ENCODE peak calls at places on chromosomes 4 and X, in ten cellular contexts. L, Y, P, Z, B, H, X, W, N and O are unnamed samples.

GRCh38 chr4:134700251-134700650 is 498.7 kb upstream of the PABPC4L start:
- DNase-seq in L (no peak), Y (no peak), P (no peak), Z (no peak), B (no peak), H (no peak), X (no peak), W (no peak), N (no peak), O (no peak)

GRCh38 chrX:135295238-135295943 is 13.9 kb upstream of the ETDC start:
- DNase-seq in L (peak), Y (peak), P (peak), Z (peak), B (no peak), H (no peak), X (peak), W (peak), N (peak), O (peak)

GRCh38 chr4:115110191-115111166 is 2.9 kb downstream of the NDST4 start:
- DNase-seq in L (no peak), Y (no peak), P (no peak), Z (no peak), B (no peak), H (no peak), X (no peak), W (no peak), N (no peak), O (no peak)

GRCh38 chr4:8283631-8284121 is 14.1 kb downstream of the HTRA3 start:
- DNase-seq in L (no peak), Y (no peak), P (no peak), Z (no peak), B (no peak), H (no peak), X (no peak), W (no peak), N (no peak), O (no peak)

GRCh38 chrX:698246-698645 is 67.7 kb downstream of the SHOX start:
- DNase-seq in L (no peak), Y (no peak), P (no peak), Z (no peak), B (no peak), H (no peak), X (peak), W (no peak), N (no peak), O (no peak)

GRCh38 chrX:111270339-111270738 is at the start of gene CAPN6:
- DNase-seq in L (no peak), Y (peak), P (no peak), Z (peak), B (no peak), H (peak), X (peak), W (peak), N (no peak), O (no peak)

GRCh38 chr4:8370835-8371234 is 69.7 kb downstream of the ACOX3 start:
- DNase-seq in L (no peak), Y (no peak), P (peak), Z (no peak), B (no peak), H (no peak), X (no peak), W (peak), N (no peak), O (no peak)

GRCh38 chr4:150265806-150266205 is 187.6 kb downstream of the DCLK2 start:
- DNase-seq in L (no peak), Y (no peak), P (no peak), Z (no peak), B (no peak), H (no peak), X (peak), W (no peak), N (no peak), O (no peak)

DNA sequence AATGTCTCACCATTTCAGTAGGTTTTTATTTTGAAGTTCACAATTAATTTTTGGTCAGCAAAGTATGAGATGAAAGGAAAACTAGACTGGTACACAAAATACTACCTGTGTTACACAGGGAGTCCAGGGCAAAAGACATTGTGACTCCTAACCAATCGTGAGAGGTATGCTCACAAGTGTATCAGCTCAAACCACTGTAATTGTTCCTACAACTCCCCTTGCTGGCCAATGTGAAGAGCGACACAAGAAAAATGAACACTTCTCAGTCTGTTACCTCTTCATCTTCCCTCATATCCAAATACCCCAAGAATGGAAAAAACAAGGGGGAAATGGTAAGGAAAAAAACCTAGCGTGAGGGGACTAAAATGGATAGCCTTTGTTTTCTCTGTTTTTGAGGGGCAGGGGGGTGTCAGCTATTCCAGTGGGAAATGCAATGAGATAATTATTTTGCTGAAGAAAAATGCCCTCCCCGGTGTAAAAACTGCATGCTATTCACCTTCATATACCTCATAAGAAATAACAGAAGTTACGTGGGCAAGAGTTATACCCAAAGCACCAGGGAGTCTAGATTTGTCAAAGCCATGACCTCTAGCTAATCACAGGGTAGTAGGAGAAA is 30.6 kb upstream of the NSUN7 start:
- DNase-seq in L (no peak), Y (peak), P (no peak), Z (peak), B (no peak), H (peak), X (peak), W (no peak), N (peak), O (peak)
- TF ChIP-seq CTCF in L (no peak), Y (peak), P (peak), Z (peak), B (peak), H (peak), X (peak), W (peak), N (peak), O (peak)

GRCh38 chr4:69154021-69154420 is 57.7 kb downstream of the UGT2B7 start:
- DNase-seq in L (no peak), Y (no peak), P (no peak), Z (no peak), B (no peak), H (no peak), X (no peak), W (no peak), N (no peak), O (no peak)

DNA sequence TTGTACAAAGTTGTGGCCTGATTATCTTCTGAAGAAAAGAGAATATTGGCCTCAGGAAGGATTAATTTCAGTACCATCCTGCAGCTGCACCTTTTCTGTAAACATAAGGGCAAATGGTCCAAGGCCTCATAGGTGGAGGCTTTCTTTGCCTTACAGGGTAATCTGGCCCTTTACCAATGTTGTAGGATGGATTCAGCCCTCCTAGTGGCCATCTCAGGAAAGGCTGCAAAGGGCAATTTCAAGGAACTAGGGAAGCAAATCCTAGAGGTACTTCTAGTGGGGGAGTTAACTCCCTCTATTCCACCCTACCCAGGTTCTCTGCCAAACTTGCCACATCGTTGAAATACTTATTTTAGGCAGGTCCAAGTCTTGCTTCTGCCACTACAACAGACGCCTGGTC is 57.6 kb downstream of the UGT2B11 start:
- DNase-seq in L (no peak), Y (peak), P (no peak), Z (no peak), B (no peak), H (no peak), X (no peak), W (no peak), N (no peak), O (no peak)
- TF ChIP-seq CTCF in L (no peak), Y (peak), P (peak), Z (no peak), B (peak), H (peak), X (no peak), W (no peak), N (peak), O (no peak)

DNA sequence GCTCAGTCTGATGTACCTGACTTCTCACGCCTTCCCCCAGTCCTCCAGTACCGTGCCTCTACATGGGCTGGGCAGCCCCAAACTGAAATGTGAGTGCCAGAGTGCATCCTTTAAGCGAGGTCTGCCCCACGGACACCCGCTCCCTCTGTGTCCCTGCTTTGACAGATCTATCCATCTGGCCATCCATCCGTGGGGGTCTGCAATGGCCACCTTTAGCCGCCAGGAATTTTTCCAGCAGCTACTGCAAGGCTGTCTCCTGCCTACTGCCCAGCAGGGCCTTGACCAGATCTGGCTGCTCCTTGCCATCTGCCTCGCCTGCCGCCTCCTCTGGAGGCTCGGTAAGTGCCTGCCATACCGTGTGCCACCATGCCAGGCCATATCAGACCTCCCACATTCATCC is 827 bp downstream of the PORCN start:
- DNase-seq in L (no peak), Y (no peak), P (no peak), Z (no peak), B (no peak), H (no peak), X (no peak), W (no peak), N (peak), O (no peak)
- TF ChIP-seq CTCF in L (no peak), Y (no peak), P (no peak), Z (no peak), B (no peak), H (no peak), X (no peak), W (no peak), N (no peak), O (no peak)

DNA sequence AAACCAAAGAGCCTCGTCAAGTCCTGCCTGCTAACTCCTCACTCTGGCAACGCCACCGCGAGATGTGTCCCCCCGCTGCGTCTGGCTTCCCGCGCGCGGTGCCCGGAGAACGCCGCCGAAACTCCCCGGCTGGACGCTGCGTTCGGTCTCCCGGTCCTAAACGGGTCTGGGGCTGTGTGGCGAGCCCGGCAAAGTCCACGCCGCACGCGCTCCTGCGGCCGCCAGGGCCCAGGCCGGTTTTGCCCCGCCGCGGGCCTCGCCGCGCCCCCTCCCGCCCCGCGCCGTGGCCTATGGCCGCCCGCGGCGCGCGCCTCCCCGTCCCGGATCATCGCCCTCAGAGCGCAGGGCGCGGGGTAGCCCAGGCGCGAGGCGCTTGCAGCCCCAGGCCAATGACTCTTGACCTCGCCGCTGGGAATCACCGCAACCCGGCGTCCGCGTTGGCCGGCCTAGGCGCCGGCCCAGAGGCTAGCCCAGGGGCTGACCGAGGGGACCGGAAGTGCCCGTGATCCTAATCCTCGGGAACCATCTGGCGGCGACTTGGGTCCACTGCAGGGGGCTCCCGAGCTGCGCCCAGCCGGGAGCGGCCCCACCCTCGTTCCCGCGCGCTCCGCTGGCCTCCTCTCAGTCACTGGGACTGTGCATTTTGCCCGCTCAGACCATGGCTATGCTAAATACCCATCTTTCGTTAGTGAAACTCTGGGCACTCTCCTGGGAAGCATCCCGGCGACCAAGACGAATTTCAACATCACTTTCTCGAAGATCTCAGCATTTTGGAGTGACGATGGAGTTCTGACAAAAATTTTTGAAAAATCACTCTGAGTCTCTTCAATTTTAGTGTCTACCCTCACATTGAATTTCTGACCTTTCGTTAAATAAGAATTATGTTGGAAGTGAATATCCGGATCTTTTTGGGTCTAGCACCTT is at the start of gene AADAT:
- DNase-seq in L (peak), Y (peak), P (peak), Z (peak), B (peak), H (peak), X (peak), W (peak), N (peak), O (peak)
- TF ChIP-seq CTCF in L (peak), Y (peak), P (peak), Z (peak), B (peak), H (peak), X (peak), W (peak), N (peak), O (no peak)

GRCh38 chr4:43607827-43608461 is 715.4 kb downstream of the GRXCR1 start:
- DNase-seq in L (no peak), Y (no peak), P (no peak), Z (no peak), B (no peak), H (no peak), X (no peak), W (no peak), N (no peak), O (no peak)

GRCh38 chr4:43607400-43607799 is 714.9 kb downstream of the GRXCR1 start:
- DNase-seq in L (no peak), Y (no peak), P (no peak), Z (no peak), B (no peak), H (no peak), X (no peak), W (no peak), N (no peak), O (no peak)
- TF ChIP-seq CTCF in L (no peak), Y (no peak), P (no peak), Z (no peak), B (no peak), H (no peak), X (no peak), W (no peak), N (no peak), O (no peak)

GRCh38 chr4:112817933-112818921 is 181.3 kb downstream of the LARP7 start:
- DNase-seq in L (peak), Y (peak), P (peak), Z (peak), B (no peak), H (peak), X (peak), W (peak), N (peak), O (peak)
- TF ChIP-seq CTCF in L (no peak), Y (no peak), P (peak), Z (no peak), B (no peak), H (no peak), X (no peak), W (no peak), N (no peak), O (peak)

GRCh38 chrX:108590496-108590895 is 145.9 kb downstream of the IRS4 start:
- DNase-seq in L (no peak), Y (no peak), P (no peak), Z (no peak), B (no peak), H (no peak), X (no peak), W (no peak), N (no peak), O (no peak)

GRCh38 chrX:108582151-108582550 is 142.5 kb downstream of the COL4A5 start:
- DNase-seq in L (no peak), Y (no peak), P (peak), Z (no peak), B (no peak), H (no peak), X (no peak), W (no peak), N (no peak), O (no peak)

GRCh38 chrX:108584617-108585211 is 145.1 kb downstream of the COL4A5 start:
- DNase-seq in L (no peak), Y (peak), P (no peak), Z (no peak), B (no peak), H (peak), X (peak), W (no peak), N (peak), O (peak)
- TF ChIP-seq CTCF in L (no peak), Y (peak), P (peak), Z (no peak), B (peak), H (no peak), X (peak), W (peak), N (peak), O (peak)

DNA sequence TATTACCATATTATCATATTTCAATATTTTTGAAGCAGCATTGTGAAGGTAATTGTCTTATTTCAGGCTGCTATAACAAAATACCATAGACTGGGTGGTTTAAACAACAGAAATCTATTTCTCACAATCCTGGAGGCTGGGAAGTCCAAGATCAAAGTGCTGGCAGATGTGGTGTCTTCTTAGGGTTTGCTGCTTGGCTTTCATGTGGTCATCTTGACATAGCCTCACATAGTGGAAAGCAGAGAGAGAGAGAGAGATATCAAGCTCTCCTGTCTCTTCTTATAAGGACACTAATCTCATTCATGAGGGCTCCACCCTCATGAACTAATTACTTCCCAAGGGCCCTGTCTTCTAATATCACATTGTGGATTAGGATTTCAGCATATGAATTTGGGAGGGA is 119.7 kb upstream of the NUDT6 start:
- DNase-seq in L (no peak), Y (no peak), P (no peak), Z (no peak), B (no peak), H (no peak), X (no peak), W (no peak), N (no peak), O (no peak)
- TF ChIP-seq CTCF in L (no peak), Y (no peak), P (no peak), Z (no peak), B (no peak), H (no peak), X (no peak), W (no peak), N (no peak), O (no peak)